ENCODE peak calls at places on chromosome 6, in four cellular contexts. One of them, this sample, is unnamed.

GRCh38 chr6:33840064-33840926 is 36.5 kb upstream of the MLN start:
- DNase-seq in left lung: peak
- DNase-seq in T-helper 2 cell: peak
- DNase-seq in G401: peak
- DNase-seq in this sample: no peak

GRCh38 chr6:115120394-115120793 is 777.6 kb upstream of the HS3ST5 start:
- DNase-seq in left lung: no peak
- DNase-seq in T-helper 2 cell: no peak
- DNase-seq in G401: no peak
- DNase-seq in this sample: no peak

GRCh38 chr6:37314803-37315515 is 38.8 kb upstream of the RNF8 start:
- DNase-seq in left lung: peak
- DNase-seq in T-helper 2 cell: no peak
- DNase-seq in G401: no peak
- DNase-seq in this sample: no peak

GRCh38 chr6:121504227-121504626 is 68.8 kb downstream of the GJA1 start:
- DNase-seq in left lung: no peak
- DNase-seq in T-helper 2 cell: no peak
- DNase-seq in G401: no peak
- DNase-seq in this sample: no peak

GRCh38 chr6:16766043-16766521 is 4.8 kb upstream of the ATXN1 start:
- DNase-seq in left lung: no peak
- DNase-seq in T-helper 2 cell: no peak
- DNase-seq in G401: no peak
- DNase-seq in this sample: no peak

GRCh38 chr6:155177369-155177961 is 86.3 kb upstream of the CLDN20 start:
- DNase-seq in left lung: no peak
- DNase-seq in T-helper 2 cell: no peak
- DNase-seq in G401: peak
- DNase-seq in this sample: no peak

GRCh38 chr6:27478141-27478705 is 5.3 kb upstream of the ZNF184 start:
- DNase-seq in left lung: no peak
- DNase-seq in T-helper 2 cell: no peak
- DNase-seq in G401: no peak
- DNase-seq in this sample: no peak

GRCh38 chr6:156507656-156508055 is 269.5 kb upstream of the ARID1B start:
- DNase-seq in left lung: no peak
- DNase-seq in T-helper 2 cell: no peak
- DNase-seq in G401: no peak
- DNase-seq in this sample: no peak

GRCh38 chr6:116511424-116512131 is at the start of gene CALHM5:
- DNase-seq in left lung: no peak
- DNase-seq in T-helper 2 cell: no peak
- DNase-seq in G401: no peak
- DNase-seq in this sample: no peak

GRCh38 chr6:11785953-11786579 is 7.5 kb upstream of the ADTRP start:
- DNase-seq in left lung: peak
- DNase-seq in T-helper 2 cell: peak
- DNase-seq in G401: no peak
- DNase-seq in this sample: no peak

GRCh38 chr6:125203395-125203794 is 49.8 kb downstream of the TPD52L1 start:
- DNase-seq in left lung: no peak
- DNase-seq in T-helper 2 cell: no peak
- DNase-seq in G401: no peak
- DNase-seq in this sample: no peak

GRCh38 chr6:36818741-36819140 is 20.5 kb downstream of the CPNE5 start:
- DNase-seq in left lung: no peak
- DNase-seq in T-helper 2 cell: no peak
- DNase-seq in G401: no peak
- DNase-seq in this sample: no peak

GRCh38 chr6:170026272-170027110 is 264.4 kb downstream of the DLL1 start:
- DNase-seq in left lung: peak
- DNase-seq in T-helper 2 cell: no peak
- DNase-seq in G401: no peak
- DNase-seq in this sample: peak

GRCh38 chr6:135871878-135872277 is 20.4 kb downstream of the PDE7B start:
- DNase-seq in left lung: no peak
- DNase-seq in T-helper 2 cell: no peak
- DNase-seq in G401: no peak
- DNase-seq in this sample: no peak

GRCh38 chr6:30073489-30074240 is 1.9 kb downstream of the RNF39 start:
- DNase-seq in left lung: no peak
- DNase-seq in T-helper 2 cell: no peak
- DNase-seq in G401: peak
- DNase-seq in this sample: no peak

This sample was measured in upper lobe of right lung.